ENCODE peak calls at places on chromosomes 16 and 17, in four cellular contexts. One of them, this sample, is unnamed.
A peak's percentile ranks its signal among the peaks of the same experiment; 100 is the strongest.

GRCh38 chr16:88088161-88088581 is 136.9 kb downstream of the BANP start:
- DNase-seq in lung: no peak
- DNase-seq in colonic mucosa: peak; percentile 38
- DNase-seq in uterus: peak; percentile 43
- DNase-seq in this sample: no peak

GRCh38 chr16:75011634-75012307 is 12.9 kb downstream of the ZNRF1 start:
- DNase-seq in lung: no peak
- DNase-seq in colonic mucosa: no peak
- DNase-seq in uterus: peak; percentile 30
- DNase-seq in this sample: no peak

GRCh38 chr17:56112086-56112485 is 41.2 kb upstream of the ANKFN1 start:
- DNase-seq in colonic mucosa: no peak
- DNase-seq in lung: no peak
- DNase-seq in uterus: no peak
- DNase-seq in this sample: no peak

GRCh38 chr17:65079489-65079900 is 23.0 kb upstream of the GNA13 start:
- DNase-seq in uterus: no peak
- DNase-seq in lung: no peak
- DNase-seq in colonic mucosa: no peak
- DNase-seq in this sample: no peak

GRCh38 chr17:64198711-64199110 is 64.3 kb downstream of the TEX2 start:
- DNase-seq in lung: no peak
- DNase-seq in uterus: no peak
- DNase-seq in colonic mucosa: no peak
- DNase-seq in this sample: no peak

GRCh38 chr16:49158029-49158642 is 123.5 kb downstream of the CBLN1 start:
- DNase-seq in colonic mucosa: peak; percentile 32
- DNase-seq in uterus: no peak
- DNase-seq in lung: no peak
- DNase-seq in this sample: peak; percentile 61

GRCh38 chr17:43591750-43592562 is 45.8 kb upstream of the ETV4 start:
- DNase-seq in uterus: peak; percentile 88
- DNase-seq in colonic mucosa: peak; percentile 62
- DNase-seq in lung: peak; percentile 41
- DNase-seq in this sample: peak; percentile 91

GRCh38 chr16:8326234-8326633 is 264.1 kb downstream of the TMEM114 start:
- DNase-seq in colonic mucosa: no peak
- DNase-seq in uterus: no peak
- DNase-seq in lung: no peak
- DNase-seq in this sample: no peak

GRCh38 chr17:73934696-73935095 is 268.8 kb upstream of the RPL38 start:
- DNase-seq in uterus: no peak
- DNase-seq in colonic mucosa: no peak
- DNase-seq in lung: no peak
- DNase-seq in this sample: no peak

GRCh38 chr17:59357219-59357699 is 25.8 kb downstream of the YPEL2 start:
- DNase-seq in lung: no peak
- DNase-seq in colonic mucosa: no peak
- DNase-seq in uterus: no peak
- DNase-seq in this sample: no peak

GRCh38 chr16:88503771-88504488 is 50.9 kb downstream of the ZFPM1 start:
- DNase-seq in lung: no peak
- DNase-seq in uterus: no peak
- DNase-seq in colonic mucosa: no peak
- DNase-seq in this sample: no peak

GRCh38 chr17:76388966-76389888 is 4.8 kb downstream of the SPHK1 start:
- DNase-seq in colonic mucosa: no peak
- DNase-seq in lung: no peak
- DNase-seq in uterus: no peak
- DNase-seq in this sample: no peak

GRCh38 chr16:51150894-51151320 is at the start of gene SALL1:
- DNase-seq in uterus: peak; percentile 43
- DNase-seq in colonic mucosa: no peak
- DNase-seq in lung: no peak
- DNase-seq in this sample: no peak

GRCh38 chr16:47064775-47065174 is 79.0 kb downstream of the NETO2 start:
- DNase-seq in colonic mucosa: no peak
- DNase-seq in lung: no peak
- DNase-seq in uterus: no peak
- DNase-seq in this sample: no peak

GRCh38 chr17:77601054-77601979 is 357.2 kb upstream of the TNRC6C start:
- DNase-seq in lung: no peak
- DNase-seq in uterus: peak; percentile 54
- DNase-seq in colonic mucosa: no peak
- DNase-seq in this sample: no peak

GRCh38 chr17:27524594-27524993 is 68.3 kb downstream of the KSR1 start:
- DNase-seq in uterus: no peak
- DNase-seq in colonic mucosa: no peak
- DNase-seq in lung: no peak
- DNase-seq in this sample: no peak

GRCh38 chr17:73496232-73496631 is 148.0 kb downstream of the SDK2 start:
- DNase-seq in colonic mucosa: no peak
- DNase-seq in lung: no peak
- DNase-seq in uterus: no peak
- DNase-seq in this sample: no peak

GRCh38 chr17:62644487-62645173 is 17.2 kb downstream of the MRC2 start:
- DNase-seq in colonic mucosa: no peak
- DNase-seq in lung: no peak
- DNase-seq in uterus: no peak
- DNase-seq in this sample: peak; percentile 85

GRCh38 chr16:19223235-19223847 is 55.3 kb downstream of the SYT17 start:
- DNase-seq in uterus: no peak
- DNase-seq in colonic mucosa: peak; percentile 87
- DNase-seq in lung: no peak
- DNase-seq in this sample: no peak

GRCh38 chr17:10295728-10296343 is 77.0 kb downstream of the MYH13 start:
- DNase-seq in colonic mucosa: peak; percentile 64
- DNase-seq in lung: peak; percentile 54
- DNase-seq in uterus: peak; percentile 68
- DNase-seq in this sample: peak; percentile 46

GRCh38 chr16:8867483-8868271 is 1.1 kb downstream of the CARHSP1 start:
- DNase-seq in lung: peak; percentile 54
- DNase-seq in colonic mucosa: peak; percentile 89
- DNase-seq in uterus: no peak
- DNase-seq in this sample: peak; percentile 56

GRCh38 chr16:19130852-19131808 is 17.4 kb downstream of the ITPRIPL2 start:
- DNase-seq in lung: no peak
- DNase-seq in uterus: no peak
- DNase-seq in colonic mucosa: peak; percentile 47
- DNase-seq in this sample: peak; percentile 38

GRCh38 chr17:55089955-55090573 is 121.5 kb downstream of the STXBP4 start:
- DNase-seq in lung: no peak
- DNase-seq in uterus: no peak
- DNase-seq in colonic mucosa: no peak
- DNase-seq in this sample: no peak

GRCh38 chr17:78146881-78147280 is 696 bp downstream of the C17orf99 start:
- DNase-seq in uterus: no peak
- DNase-seq in lung: no peak
- DNase-seq in colonic mucosa: peak; percentile 19
- DNase-seq in this sample: no peak

GRCh38 chr16:59698341-59698979 is 964.3 kb upstream of the GOT2 start:
- DNase-seq in lung: no peak
- DNase-seq in uterus: no peak
- DNase-seq in colonic mucosa: no peak
- DNase-seq in this sample: peak; percentile 6

GRCh38 chr16:52298769-52299168 is 248.2 kb downstream of the TOX3 start:
- DNase-seq in colonic mucosa: no peak
- DNase-seq in lung: no peak
- DNase-seq in uterus: no peak
- DNase-seq in this sample: no peak

GRCh38 chr16:10688726-10689125 is 6.0 kb downstream of the TEKT5 start:
- DNase-seq in colonic mucosa: no peak
- DNase-seq in lung: no peak
- DNase-seq in uterus: no peak
- DNase-seq in this sample: no peak

GRCh38 chr17:69723316-69723715 is 308.8 kb downstream of the MAP2K6 start:
- DNase-seq in lung: no peak
- DNase-seq in colonic mucosa: no peak
- DNase-seq in uterus: no peak
- DNase-seq in this sample: no peak

GRCh38 chr17:42980274-42980765 is at the start of gene RUNDC1:
- DNase-seq in uterus: peak; percentile 89
- DNase-seq in colonic mucosa: peak; percentile 97
- DNase-seq in lung: peak; percentile 93
- DNase-seq in this sample: peak; percentile 90

GRCh38 chr17:44969144-44969780 is 1.2 kb upstream of the C1QL1 start:
- DNase-seq in colonic mucosa: no peak
- DNase-seq in uterus: no peak
- DNase-seq in lung: no peak
- DNase-seq in this sample: no peak

GRCh38 chr16:82425661-82426060 is 201.1 kb upstream of the CDH13 start:
- DNase-seq in lung: no peak
- DNase-seq in uterus: no peak
- DNase-seq in colonic mucosa: no peak
- DNase-seq in this sample: no peak

GRCh38 chr16:22732315-22732840 is 81.6 kb upstream of the HS3ST2 start:
- DNase-seq in lung: no peak
- DNase-seq in uterus: no peak
- DNase-seq in colonic mucosa: no peak
- DNase-seq in this sample: no peak

GRCh38 chr16:8866118-8866883 is 2.5 kb downstream of the CARHSP1 start:
- DNase-seq in colonic mucosa: peak; percentile 69
- DNase-seq in uterus: peak; percentile 78
- DNase-seq in lung: no peak
- DNase-seq in this sample: peak; percentile 58

GRCh38 chr16:69822174-69822935 is 60.2 kb downstream of the WWP2 start:
- DNase-seq in lung: no peak
- DNase-seq in colonic mucosa: no peak
- DNase-seq in uterus: no peak
- DNase-seq in this sample: no peak

GRCh38 chr16:57611184-57611583 is 17.2 kb upstream of the ADGRG1 start:
- DNase-seq in uterus: no peak
- DNase-seq in lung: no peak
- DNase-seq in colonic mucosa: no peak
- DNase-seq in this sample: no peak

GRCh38 chr16:57612494-57612893 is 15.9 kb upstream of the ADGRG1 start:
- DNase-seq in colonic mucosa: peak; percentile 11
- DNase-seq in lung: no peak
- DNase-seq in uterus: no peak
- DNase-seq in this sample: no peak

GRCh38 chr16:57609541-57610401 is 18.7 kb upstream of the ADGRG1 start:
- DNase-seq in colonic mucosa: peak; percentile 19
- DNase-seq in uterus: no peak
- DNase-seq in lung: no peak
- DNase-seq in this sample: peak; percentile 54

GRCh38 chr16:57608462-57609113 is 19.8 kb upstream of the ADGRG1 start:
- DNase-seq in uterus: no peak
- DNase-seq in colonic mucosa: peak; percentile 15
- DNase-seq in lung: no peak
- DNase-seq in this sample: no peak

GRCh38 chr16:57610611-57611010 is 17.8 kb upstream of the ADGRG1 start:
- DNase-seq in colonic mucosa: peak; percentile 13
- DNase-seq in uterus: no peak
- DNase-seq in lung: no peak
- DNase-seq in this sample: no peak
- H3K4me1 ChIP-seq in colonic mucosa: peaks cover 8% of the 10 kb centered on the region
- H3K4me1 ChIP-seq in uterus: no peaks in the 10 kb centered on the region
- H3K4me1 ChIP-seq in lung: no peaks in the 10 kb centered on the region
- H3K4me1 ChIP-seq in this sample: peaks cover 11% of the 10 kb centered on the region

GRCh38 chr17:156946-157345 is 19.6 kb downstream of the SCGB1C2 start:
- DNase-seq in colonic mucosa: no peak
- DNase-seq in uterus: no peak
- DNase-seq in lung: no peak
- DNase-seq in this sample: no peak

GRCh38 chr17:159609-160008 is 21.8 kb downstream of the DOC2B start:
- DNase-seq in lung: no peak
- DNase-seq in uterus: no peak
- DNase-seq in colonic mucosa: no peak
- DNase-seq in this sample: no peak

GRCh38 chr17:160336-160735 is 21.1 kb downstream of the DOC2B start:
- DNase-seq in lung: no peak
- DNase-seq in uterus: no peak
- DNase-seq in colonic mucosa: no peak
- DNase-seq in this sample: no peak

GRCh38 chr17:157901-158300 is 20.5 kb downstream of the SCGB1C2 start:
- DNase-seq in lung: no peak
- DNase-seq in colonic mucosa: no peak
- DNase-seq in uterus: no peak
- DNase-seq in this sample: no peak

GRCh38 chr17:158379-158778 is 21.0 kb downstream of the SCGB1C2 start:
- DNase-seq in colonic mucosa: no peak
- DNase-seq in uterus: no peak
- DNase-seq in lung: no peak
- DNase-seq in this sample: no peak
- H3K27me3 ChIP-seq in colonic mucosa: no peaks in the 10 kb centered on the region
- H3K27me3 ChIP-seq in uterus: no peaks in the 10 kb centered on the region
- H3K27me3 ChIP-seq in lung: no peaks in the 10 kb centered on the region
- H3K27me3 ChIP-seq in this sample: no peaks in the 10 kb centered on the region

GRCh38 chr17:47916489-47917208 is 20.6 kb downstream of the SP2 start:
- DNase-seq in lung: no peak
- DNase-seq in colonic mucosa: no peak
- DNase-seq in uterus: no peak
- DNase-seq in this sample: no peak

GRCh38 chr17:47914296-47914948 is 18.4 kb downstream of the SP2 start:
- DNase-seq in uterus: no peak
- DNase-seq in colonic mucosa: no peak
- DNase-seq in lung: no peak
- DNase-seq in this sample: no peak

GRCh38 chr17:47917581-47917980 is 21.5 kb downstream of the SP2 start:
- DNase-seq in uterus: no peak
- DNase-seq in lung: no peak
- DNase-seq in colonic mucosa: no peak
- DNase-seq in this sample: no peak

GRCh38 chr17:47918003-47918402 is 22.0 kb downstream of the SP2 start:
- DNase-seq in lung: no peak
- DNase-seq in colonic mucosa: no peak
- DNase-seq in uterus: no peak
- DNase-seq in this sample: no peak

DNA sequence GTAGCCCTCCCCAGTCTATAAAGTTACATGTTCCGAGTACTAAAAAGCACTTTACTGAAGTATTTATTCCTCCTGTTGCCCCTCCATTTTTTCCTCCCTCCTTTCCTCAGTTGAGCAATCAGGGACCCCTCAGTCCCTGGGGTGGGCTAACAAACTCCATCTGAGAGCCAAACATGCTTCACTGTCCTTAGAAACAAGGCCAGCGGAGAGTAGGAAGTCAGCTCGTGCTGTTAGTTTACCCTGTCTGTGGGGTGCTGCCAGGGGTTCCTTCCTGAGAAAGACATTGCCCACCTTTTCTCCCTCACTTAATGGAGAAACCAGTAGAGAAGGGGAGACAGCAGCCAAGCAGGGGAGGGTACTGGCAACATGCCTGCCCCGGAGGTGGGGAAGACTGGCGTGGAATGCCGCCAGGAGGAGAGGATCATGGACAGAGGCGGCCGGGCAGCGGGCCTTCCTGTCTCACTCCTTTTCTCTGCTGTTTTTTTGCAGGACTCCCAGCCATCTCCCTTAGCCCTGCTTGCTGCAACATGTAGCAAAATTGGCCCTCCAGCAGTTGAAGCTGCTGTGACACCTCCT is 19.7 kb downstream of the SP2 start:
- DNase-seq in lung: no peak
- DNase-seq in colonic mucosa: no peak
- DNase-seq in uterus: peak; percentile 49
- DNase-seq in this sample: no peak
- H3K27ac ChIP-seq in lung: no peak overlapping the region
- H3K27ac ChIP-seq in colonic mucosa: no peak overlapping the region
- H3K27ac ChIP-seq in uterus: peak overlapping the region; percentile 53
- H3K27ac ChIP-seq in this sample: no peak overlapping the region

GRCh38 chr17:17749025-17749772 is 67.9 kb downstream of the RAI1 start:
- DNase-seq in uterus: no peak
- DNase-seq in lung: no peak
- DNase-seq in colonic mucosa: no peak
- DNase-seq in this sample: no peak
- H3K4me1 ChIP-seq in uterus: peaks cover 17% of the 10 kb centered on the region
- H3K4me1 ChIP-seq in lung: no peaks in the 10 kb centered on the region
- H3K4me1 ChIP-seq in colonic mucosa: peaks cover 12% of the 10 kb centered on the region
- H3K4me1 ChIP-seq in this sample: peaks cover 37% of the 10 kb centered on the region

This sample was measured in SJCRH30.